ENCODE peak calls at places on chromosomes 11 and 22, in five cellular contexts. One of them, this sample, is unnamed.

GRCh38 chr11:83566948-83567347 is 280.8 kb upstream of the CCDC90B start:
- DNase-seq in choroid plexus epithelial cell: peak
- DNase-seq in OCI-LY7: no peak
- DNase-seq in epithelial cell of esophagus: peak
- DNase-seq in IMR-90: peak
- DNase-seq in this sample: peak

GRCh38 chr22:44729391-44730012 is 22.9 kb upstream of the ARHGAP8 start:
- DNase-seq in choroid plexus epithelial cell: peak
- DNase-seq in OCI-LY7: no peak
- DNase-seq in epithelial cell of esophagus: no peak
- DNase-seq in IMR-90: peak
- DNase-seq in this sample: peak

GRCh38 chr11:43367382-43368178 is 8.9 kb downstream of the TTC17 start:
- DNase-seq in choroid plexus epithelial cell: no peak
- DNase-seq in OCI-LY7: peak
- DNase-seq in epithelial cell of esophagus: peak
- DNase-seq in IMR-90: peak
- DNase-seq in this sample: peak

GRCh38 chr22:45103756-45104155 is 60.0 kb upstream of the NUP50 start:
- DNase-seq in choroid plexus epithelial cell: no peak
- DNase-seq in OCI-LY7: no peak
- DNase-seq in epithelial cell of esophagus: no peak
- DNase-seq in IMR-90: no peak
- DNase-seq in this sample: no peak

GRCh38 chr11:121932646-121933185 is 183.3 kb downstream of the BLID start:
- DNase-seq in choroid plexus epithelial cell: no peak
- DNase-seq in OCI-LY7: no peak
- DNase-seq in epithelial cell of esophagus: no peak
- DNase-seq in IMR-90: no peak
- DNase-seq in this sample: no peak

GRCh38 chr11:133306019-133306418 is 226.3 kb downstream of the OPCML start:
- DNase-seq in choroid plexus epithelial cell: no peak
- DNase-seq in OCI-LY7: no peak
- DNase-seq in epithelial cell of esophagus: peak
- DNase-seq in IMR-90: no peak
- DNase-seq in this sample: no peak

GRCh38 chr11:65559951-65560537 is 1.9 kb upstream of the LTBP3 start:
- DNase-seq in choroid plexus epithelial cell: peak
- DNase-seq in OCI-LY7: no peak
- DNase-seq in epithelial cell of esophagus: peak
- DNase-seq in IMR-90: peak
- DNase-seq in this sample: peak

GRCh38 chr11:70233034-70233433 is 29.9 kb downstream of the FADD start:
- DNase-seq in choroid plexus epithelial cell: no peak
- DNase-seq in OCI-LY7: no peak
- DNase-seq in epithelial cell of esophagus: no peak
- DNase-seq in IMR-90: no peak
- DNase-seq in this sample: no peak

GRCh38 chr11:106344392-106344791 is 266.9 kb downstream of the AASDHPPT start:
- DNase-seq in choroid plexus epithelial cell: peak
- DNase-seq in OCI-LY7: no peak
- DNase-seq in epithelial cell of esophagus: peak
- DNase-seq in IMR-90: peak
- DNase-seq in this sample: peak

GRCh38 chr11:351411-351810 is 17.9 kb upstream of the B4GALNT4 start:
- DNase-seq in choroid plexus epithelial cell: no peak
- DNase-seq in OCI-LY7: no peak
- DNase-seq in epithelial cell of esophagus: no peak
- DNase-seq in IMR-90: no peak
- DNase-seq in this sample: no peak

GRCh38 chr11:111120221-111120620 is 125.3 kb upstream of the POU2AF2 start:
- DNase-seq in choroid plexus epithelial cell: no peak
- DNase-seq in OCI-LY7: no peak
- DNase-seq in epithelial cell of esophagus: no peak
- DNase-seq in IMR-90: no peak
- DNase-seq in this sample: no peak

DNA sequence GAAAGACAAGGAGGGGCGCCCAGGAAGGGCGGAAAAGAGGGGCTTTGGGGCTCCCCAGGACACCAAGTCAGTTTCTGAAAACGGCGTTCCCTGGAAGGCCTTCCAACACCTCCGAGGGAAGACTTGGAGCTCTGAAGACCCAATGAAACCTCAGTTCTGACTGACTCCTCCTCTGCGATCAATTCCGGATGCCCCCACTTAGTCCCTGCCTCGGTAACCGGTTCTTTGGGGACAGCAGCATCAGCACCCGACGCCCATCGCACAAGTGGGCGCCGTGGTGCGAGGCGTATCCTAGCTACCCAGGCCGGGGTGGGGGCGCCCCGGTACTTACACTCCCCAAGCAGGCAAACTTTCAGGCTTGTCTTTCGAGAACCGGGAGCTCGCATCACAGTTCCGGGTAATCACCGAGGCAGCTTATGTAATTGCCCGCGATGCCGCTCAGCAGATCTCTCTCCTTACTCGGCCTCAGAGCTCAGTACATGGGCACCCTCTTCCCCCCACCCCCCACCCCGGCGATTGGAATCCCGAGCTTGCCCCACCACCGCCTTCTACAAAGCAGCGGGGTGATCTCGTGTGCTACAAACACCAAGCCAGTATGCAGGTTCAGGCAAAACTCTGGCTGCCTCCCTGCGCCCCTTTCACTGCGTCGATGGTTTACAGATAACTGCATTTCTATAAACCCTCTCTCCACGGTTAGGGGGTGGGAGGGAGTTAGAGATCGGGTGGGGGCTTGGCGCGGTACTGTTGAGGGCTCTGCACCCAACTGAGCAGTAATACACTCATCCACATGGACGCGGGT is 2.0 kb downstream of the TENM4 start:
- DNase-seq in choroid plexus epithelial cell: peak
- DNase-seq in OCI-LY7: no peak
- DNase-seq in epithelial cell of esophagus: peak
- DNase-seq in IMR-90: peak
- DNase-seq in this sample: peak
- H3K4me3 ChIP-seq in choroid plexus epithelial cell: peak
- H3K4me3 ChIP-seq in OCI-LY7: no peak
- H3K4me3 ChIP-seq in epithelial cell of esophagus: peak
- H3K4me3 ChIP-seq in IMR-90: peak
- H3K4me3 ChIP-seq in this sample: peak

GRCh38 chr11:34366522-34366921 is 8.7 kb upstream of the ABTB2 start:
- DNase-seq in choroid plexus epithelial cell: peak
- DNase-seq in OCI-LY7: no peak
- DNase-seq in epithelial cell of esophagus: peak
- DNase-seq in IMR-90: no peak
- DNase-seq in this sample: peak
- TF ChIP-seq CTCF in choroid plexus epithelial cell: peak
- TF ChIP-seq CTCF in OCI-LY7: no peak
- TF ChIP-seq CTCF in epithelial cell of esophagus: peak
- TF ChIP-seq CTCF in IMR-90: peak
- TF ChIP-seq CTCF in this sample: no peak

GRCh38 chr11:75403037-75403436 is 3.7 kb downstream of the RPS3 start:
- DNase-seq in choroid plexus epithelial cell: no peak
- DNase-seq in OCI-LY7: no peak
- DNase-seq in epithelial cell of esophagus: no peak
- DNase-seq in IMR-90: no peak
- DNase-seq in this sample: no peak

GRCh38 chr11:75400110-75400865 is 970 bp downstream of the RPS3 start:
- DNase-seq in choroid plexus epithelial cell: peak
- DNase-seq in OCI-LY7: peak
- DNase-seq in epithelial cell of esophagus: peak
- DNase-seq in IMR-90: peak
- DNase-seq in this sample: no peak

GRCh38 chr11:75399344-75400109 is at the start of gene RPS3:
- DNase-seq in choroid plexus epithelial cell: peak
- DNase-seq in OCI-LY7: peak
- DNase-seq in epithelial cell of esophagus: peak
- DNase-seq in IMR-90: peak
- DNase-seq in this sample: peak

GRCh38 chr11:75402002-75402773 is 2.9 kb downstream of the RPS3 start:
- DNase-seq in choroid plexus epithelial cell: no peak
- DNase-seq in OCI-LY7: no peak
- DNase-seq in epithelial cell of esophagus: no peak
- DNase-seq in IMR-90: no peak
- DNase-seq in this sample: no peak

GRCh38 chr11:75398906-75399305 is 412 bp upstream of the RPS3 start:
- DNase-seq in choroid plexus epithelial cell: no peak
- DNase-seq in OCI-LY7: no peak
- DNase-seq in epithelial cell of esophagus: no peak
- DNase-seq in IMR-90: no peak
- DNase-seq in this sample: no peak
- H3K4me3 ChIP-seq in choroid plexus epithelial cell: no peak
- H3K4me3 ChIP-seq in OCI-LY7: peak
- H3K4me3 ChIP-seq in epithelial cell of esophagus: no peak
- H3K4me3 ChIP-seq in IMR-90: no peak
- H3K4me3 ChIP-seq in this sample: no peak

DNA sequence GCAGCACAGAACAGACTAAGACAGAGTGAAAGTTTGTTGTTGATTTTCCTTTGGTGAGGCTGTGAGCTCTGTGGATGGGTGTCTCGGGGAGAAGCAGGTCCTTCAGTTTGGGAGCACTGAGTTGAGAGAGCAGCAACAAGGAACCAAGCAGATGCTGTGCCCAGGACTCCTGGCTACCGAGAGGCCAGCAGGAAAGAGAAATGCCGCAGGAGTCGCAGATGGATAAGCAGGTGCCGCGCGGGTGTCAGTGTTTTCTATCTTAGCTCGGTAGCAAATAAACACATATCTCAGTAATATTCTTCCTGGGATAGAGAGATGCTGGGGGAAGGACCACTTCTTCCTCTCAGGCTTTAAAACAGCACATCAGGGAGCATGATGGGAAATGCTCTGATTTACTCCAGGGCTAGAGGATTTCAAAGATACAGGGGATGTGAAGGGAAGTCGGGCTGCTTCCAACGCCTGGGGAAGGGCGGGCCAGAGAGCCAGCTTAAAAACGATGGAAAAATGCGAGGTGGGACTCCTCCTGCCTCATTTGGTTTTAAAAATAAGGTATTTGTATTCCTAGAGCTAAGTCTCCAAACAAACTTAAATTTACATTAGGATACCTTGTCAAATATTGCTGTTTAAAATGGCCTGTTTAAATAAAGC is 470.8 kb upstream of the B3GAT1 start:
- DNase-seq in choroid plexus epithelial cell: no peak
- DNase-seq in OCI-LY7: no peak
- DNase-seq in epithelial cell of esophagus: no peak
- DNase-seq in IMR-90: no peak
- DNase-seq in this sample: no peak
- TF ChIP-seq CTCF in choroid plexus epithelial cell: no peak
- TF ChIP-seq CTCF in OCI-LY7: no peak
- TF ChIP-seq CTCF in epithelial cell of esophagus: no peak
- TF ChIP-seq CTCF in IMR-90: no peak
- TF ChIP-seq CTCF in this sample: no peak

GRCh38 chr11:78564889-78565467 is 9.7 kb downstream of the NARS2 start:
- DNase-seq in choroid plexus epithelial cell: peak
- DNase-seq in OCI-LY7: no peak
- DNase-seq in epithelial cell of esophagus: no peak
- DNase-seq in IMR-90: no peak
- DNase-seq in this sample: no peak
- H3K4me3 ChIP-seq in choroid plexus epithelial cell: no peak
- H3K4me3 ChIP-seq in OCI-LY7: no peak
- H3K4me3 ChIP-seq in epithelial cell of esophagus: no peak
- H3K4me3 ChIP-seq in IMR-90: no peak
- H3K4me3 ChIP-seq in this sample: no peak

DNA sequence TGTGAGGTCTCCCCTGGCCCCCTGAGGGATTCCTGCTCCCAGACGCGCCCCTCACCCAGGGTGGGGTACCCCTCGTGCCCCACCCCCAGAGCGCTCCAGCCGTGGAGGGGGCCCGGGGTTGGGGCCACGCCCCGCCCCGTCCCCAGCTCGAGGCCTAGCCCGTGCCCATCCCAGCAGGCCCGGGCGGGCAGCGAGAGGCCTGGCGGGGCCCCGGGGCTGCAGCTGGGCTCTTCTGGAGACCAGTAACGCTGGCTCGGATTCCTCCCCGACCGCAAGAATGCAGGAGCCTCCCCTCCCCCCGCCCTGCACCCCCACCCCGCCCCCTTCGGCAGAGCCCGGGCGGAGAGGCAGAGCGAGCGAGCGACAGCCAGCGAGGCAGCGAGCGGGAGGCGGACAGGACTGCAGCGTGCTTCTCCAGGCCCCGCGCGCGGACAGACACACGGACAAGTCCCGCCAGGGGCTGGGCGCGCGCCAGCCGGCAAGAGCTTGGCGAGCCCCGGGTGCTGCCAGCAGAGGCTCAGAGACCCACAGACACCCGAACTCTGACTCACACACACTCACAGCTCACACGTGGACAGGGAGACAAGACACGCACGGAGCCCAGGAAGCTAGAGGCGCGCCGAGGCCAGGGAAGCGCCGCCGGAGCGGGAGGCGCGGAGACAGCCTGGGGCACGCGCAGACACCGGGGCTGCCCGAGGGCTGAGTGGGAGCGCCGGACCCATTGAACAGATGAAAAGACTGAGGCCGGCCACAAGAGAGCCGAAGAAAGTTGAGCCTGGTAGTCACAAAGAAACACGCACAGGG is 15.2 kb downstream of the BCL9L start:
- DNase-seq in choroid plexus epithelial cell: peak
- DNase-seq in OCI-LY7: no peak
- DNase-seq in epithelial cell of esophagus: peak
- DNase-seq in IMR-90: peak
- DNase-seq in this sample: peak
- TF ChIP-seq CTCF in choroid plexus epithelial cell: no peak
- TF ChIP-seq CTCF in OCI-LY7: no peak
- TF ChIP-seq CTCF in epithelial cell of esophagus: no peak
- TF ChIP-seq CTCF in IMR-90: no peak
- TF ChIP-seq CTCF in this sample: no peak

GRCh38 chr11:118170231-118170630 is 6.2 kb downstream of the SCN2B start:
- DNase-seq in choroid plexus epithelial cell: no peak
- DNase-seq in OCI-LY7: no peak
- DNase-seq in epithelial cell of esophagus: no peak
- DNase-seq in IMR-90: no peak
- DNase-seq in this sample: no peak

GRCh38 chr11:118172356-118172755 is 4.1 kb downstream of the SCN2B start:
- DNase-seq in choroid plexus epithelial cell: no peak
- DNase-seq in OCI-LY7: no peak
- DNase-seq in epithelial cell of esophagus: no peak
- DNase-seq in IMR-90: no peak
- DNase-seq in this sample: no peak

GRCh38 chr11:118171274-118172062 is 5.0 kb downstream of the SCN2B start:
- DNase-seq in choroid plexus epithelial cell: peak
- DNase-seq in OCI-LY7: peak
- DNase-seq in epithelial cell of esophagus: peak
- DNase-seq in IMR-90: peak
- DNase-seq in this sample: peak

GRCh38 chr11:118169300-118170140 is 6.9 kb downstream of the SCN2B start:
- DNase-seq in choroid plexus epithelial cell: no peak
- DNase-seq in OCI-LY7: no peak
- DNase-seq in epithelial cell of esophagus: no peak
- DNase-seq in IMR-90: no peak
- DNase-seq in this sample: no peak

DNA sequence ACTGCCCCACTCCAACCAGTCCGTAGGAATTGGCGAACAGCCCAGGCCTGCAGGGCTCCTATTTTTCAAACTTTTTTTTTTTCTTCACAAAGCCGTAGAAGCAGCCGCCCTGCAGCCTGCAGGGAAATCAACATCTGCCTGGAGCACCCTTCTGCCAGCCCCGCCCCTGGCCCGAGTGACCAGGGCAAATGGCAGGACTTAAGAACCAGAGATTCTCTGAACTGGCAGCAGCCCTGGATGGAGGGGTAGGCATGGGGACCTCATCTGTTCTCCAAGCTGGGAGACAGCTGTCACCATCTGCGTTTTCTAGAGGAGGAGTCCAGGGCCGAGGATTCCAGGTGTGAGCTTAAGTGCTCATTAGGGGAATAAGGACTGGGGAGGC is 5.6 kb downstream of the SCN2B start:
- DNase-seq in choroid plexus epithelial cell: no peak
- DNase-seq in OCI-LY7: no peak
- DNase-seq in epithelial cell of esophagus: no peak
- DNase-seq in IMR-90: no peak
- DNase-seq in this sample: no peak
- H3K4me3 ChIP-seq in choroid plexus epithelial cell: no peak
- H3K4me3 ChIP-seq in OCI-LY7: no peak
- H3K4me3 ChIP-seq in epithelial cell of esophagus: no peak
- H3K4me3 ChIP-seq in IMR-90: no peak
- H3K4me3 ChIP-seq in this sample: no peak

This sample was measured in cardiac fibroblast.